ENCODE peak calls at places on chromosomes 3 and 15, in five cellular contexts. E is stomach; A is aorta; N is CD8-positive, alpha-beta T cell; M is lower lobe of right lung. Z is an unnamed sample. For H3K36me3, the result is how much of the 10 kb centered on the place peaks cover.

GRCh38 chr3:53885239-53885638 is 3.3 kb upstream of the ACTR8 start:
- DNase-seq in M (no peak), E (no peak), A (no peak), N (no peak), Z (no peak)

GRCh38 chr3:78204977-78205376 is 1165.1 kb downstream of the ROBO2 start:
- DNase-seq in A (no peak), M (no peak), E (no peak), N (no peak), Z (no peak)

GRCh38 chr3:48408823-48409281 is 21.0 kb downstream of the PLXNB1 start:
- DNase-seq in E (peak), M (peak), N (no peak), A (peak), Z (no peak)

GRCh38 chr15:98888839-98889479 is 118.6 kb downstream of the PGPEP1L start:
- DNase-seq in E (no peak), N (no peak), M (no peak), A (no peak), Z (no peak)

GRCh38 chr3:48215466-48215865 is 7.8 kb upstream of the CAMP start:
- DNase-seq in M (no peak), N (no peak), A (no peak), E (peak), Z (no peak)

GRCh38 chr3:135565481-135565880 is 400.0 kb upstream of the PPP2R3A start:
- DNase-seq in A (no peak), E (no peak), M (no peak), N (no peak), Z (no peak)

GRCh38 chr3:186724911-186725310 is 7.8 kb downstream of the KNG1 start:
- DNase-seq in A (no peak), N (no peak), E (no peak), M (no peak), Z (no peak)

GRCh38 chr15:48603123-48603500 is 42.4 kb downstream of the FBN1 start:
- DNase-seq in M (no peak), A (no peak), N (no peak), E (no peak), Z (no peak)

GRCh38 chr15:37100109-37100873 is at the start of gene MEIS2:
- DNase-seq in M (peak), E (peak), A (peak), N (no peak), Z (no peak)

GRCh38 chr3:99823723-99824711 is 6.4 kb downstream of the CMSS1 start:
- DNase-seq in M (no peak), E (no peak), A (no peak), N (no peak), Z (no peak)

GRCh38 chr3:173653781-173654180 is 256.2 kb downstream of the NLGN1 start:
- DNase-seq in A (no peak), N (no peak), E (no peak), M (no peak), Z (no peak)

GRCh38 chr3:8757551-8758518 is 11.6 kb downstream of the OXTR start:
- DNase-seq in N (no peak), A (no peak), E (no peak), M (no peak), Z (no peak)

GRCh38 chr15:51751687-51752683 is 588 bp downstream of the TMOD2 start:
- DNase-seq in A (peak), E (peak), N (no peak), M (peak), Z (no peak)

GRCh38 chr3:180278583-180279188 is 241.9 kb upstream of the PEX5L start:
- DNase-seq in E (no peak), M (no peak), A (no peak), N (no peak), Z (no peak)

GRCh38 chr15:41603941-41604660 is 45.1 kb downstream of the TYRO3 start:
- DNase-seq in N (peak), E (peak), M (peak), A (peak), Z (peak)

GRCh38 chr3:25910997-25911396 is 121.1 kb downstream of the OXSM start:
- DNase-seq in A (no peak), N (no peak), M (peak), E (no peak), Z (peak)

GRCh38 chr15:42140383-42141070 is 15.9 kb downstream of the PLA2G4F start:
- DNase-seq in M (no peak), N (no peak), E (no peak), A (no peak), Z (no peak)

GRCh38 chr15:88630141-88630721 is 8.6 kb upstream of the ISG20 start:
- DNase-seq in M (no peak), A (peak), N (no peak), E (peak), Z (no peak)

GRCh38 chr15:51620647-51621046 is 1.9 kb downstream of the DMXL2 start:
- DNase-seq in E (no peak), M (no peak), N (no peak), A (no peak), Z (no peak)

GRCh38 chr3:113660901-113661300 is 35.5 kb downstream of the USF3 start:
- DNase-seq in N (no peak), E (no peak), M (no peak), A (no peak), Z (no peak)

GRCh38 chr3:193894121-193894863 is 241.7 kb upstream of the HES1 start:
- DNase-seq in M (peak), A (no peak), E (no peak), N (no peak), Z (no peak)

GRCh38 chr15:47756872-47757271 is 39.6 kb downstream of the SEMA6D start:
- DNase-seq in E (no peak), N (no peak), M (no peak), A (no peak), Z (no peak)

GRCh38 chr3:27713066-27713400 is 9.1 kb downstream of the EOMES start:
- DNase-seq in N (no peak), A (no peak), M (no peak), E (no peak), Z (no peak)

GRCh38 chr15:62147149-62148013 is 17.7 kb downstream of the C2CD4B start:
- DNase-seq in N (no peak), E (peak), M (no peak), A (no peak), Z (no peak)

GRCh38 chr3:131526801-131527347 is 24.1 kb upstream of the MRPL3 start:
- DNase-seq in M (peak), N (no peak), E (peak), A (peak), Z (no peak)

GRCh38 chr15:29805043-29805707 is 17.1 kb downstream of the TJP1 start:
- DNase-seq in E (no peak), N (no peak), A (no peak), M (no peak), Z (no peak)

GRCh38 chr3:171614318-171614967 is 154.2 kb upstream of the TNIK start:
- DNase-seq in E (no peak), N (no peak), A (peak), M (no peak), Z (peak)

GRCh38 chr15:38666865-38667264 is 102.3 kb upstream of the RASGRP1 start:
- DNase-seq in E (no peak), M (no peak), N (no peak), A (no peak), Z (no peak)

GRCh38 chr15:75171408-75171807 is 30.3 kb upstream of the C15orf39 start:
- DNase-seq in A (no peak), E (no peak), M (no peak), N (no peak), Z (no peak)

GRCh38 chr3:13378155-13378554 is 42.0 kb downstream of the NUP210 start:
- DNase-seq in A (no peak), N (no peak), E (no peak), M (no peak), Z (no peak)

GRCh38 chr15:82714026-82714425 is 4.4 kb upstream of the AP3B2 start:
- DNase-seq in E (no peak), M (no peak), N (no peak), A (no peak), Z (no peak)

GRCh38 chr15:67945131-67945530 is 105.3 kb upstream of the RNU6-1 start:
- DNase-seq in E (no peak), A (no peak), N (no peak), M (no peak), Z (no peak)

GRCh38 chr15:67947254-67948039 is 106.7 kb upstream of the PIAS1 start:
- DNase-seq in M (no peak), E (no peak), N (no peak), A (no peak), Z (no peak)

GRCh38 chr15:67946701-67947100 is 106.9 kb upstream of the RNU6-1 start:
- DNase-seq in M (no peak), E (no peak), A (no peak), N (no peak), Z (peak)

GRCh38 chr15:67943961-67944674 is 104.3 kb upstream of the RNU6-1 start:
- DNase-seq in E (peak), N (no peak), M (peak), A (peak), Z (no peak)

DNA sequence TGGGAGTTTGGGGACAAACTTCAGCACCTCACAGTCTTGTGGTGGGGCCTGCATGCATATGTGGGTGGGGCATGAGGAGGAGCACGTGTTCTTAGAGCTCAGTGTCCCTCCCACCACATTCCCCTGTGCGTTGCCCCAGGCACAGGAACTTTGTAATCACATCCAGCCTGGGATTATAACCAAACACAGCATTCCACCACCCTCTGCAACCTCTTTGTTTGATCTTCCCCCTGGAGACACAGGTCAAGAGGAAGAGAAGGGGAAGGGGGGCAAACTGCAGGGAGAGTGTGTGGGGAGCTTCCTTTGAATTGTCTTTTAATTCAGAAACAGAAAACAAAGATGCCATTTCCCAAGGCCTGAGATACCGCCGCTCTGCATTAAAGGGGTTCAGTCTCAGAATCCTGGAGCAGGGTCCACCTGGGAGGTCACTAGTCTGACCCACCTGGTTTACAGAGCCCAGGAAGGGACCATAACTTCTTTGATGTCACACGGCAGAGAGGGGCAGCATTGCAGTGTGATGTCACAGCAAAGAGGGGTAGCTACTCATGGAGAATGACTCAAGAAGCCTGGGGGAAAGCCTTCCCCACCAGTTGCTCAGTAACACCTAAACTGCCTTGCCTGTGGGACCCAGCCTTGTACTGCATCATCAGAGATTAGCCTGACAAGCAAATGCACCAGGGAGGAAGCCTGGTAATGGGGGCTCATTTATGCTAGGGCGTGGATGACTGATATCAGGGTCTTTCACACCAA is 106.3 kb upstream of the RNU6-1 start:
- DNase-seq in N (no peak), E (no peak), M (no peak), A (no peak), Z (no peak)
- H3K27ac ChIP-seq in N (no peak), E (peak), M (peak), A (no peak), Z (no peak)

GRCh38 chr3:52523386-52524257 is 10.0 kb downstream of the NT5DC2 start:
- DNase-seq in E (no peak), N (no peak), M (peak), A (peak), Z (no peak)
- H3K36me3 ChIP-seq in E (half or more), N (under half), M (half or more), A (under half), Z (under half)

GRCh38 chr3:43637702-43638101 is 15.9 kb upstream of the ANO10 start:
- DNase-seq in N (no peak), E (no peak), A (no peak), M (no peak), Z (no peak)
- H3K27ac ChIP-seq in N (no peak), E (no peak), A (no peak), M (no peak), Z (no peak)

DNA sequence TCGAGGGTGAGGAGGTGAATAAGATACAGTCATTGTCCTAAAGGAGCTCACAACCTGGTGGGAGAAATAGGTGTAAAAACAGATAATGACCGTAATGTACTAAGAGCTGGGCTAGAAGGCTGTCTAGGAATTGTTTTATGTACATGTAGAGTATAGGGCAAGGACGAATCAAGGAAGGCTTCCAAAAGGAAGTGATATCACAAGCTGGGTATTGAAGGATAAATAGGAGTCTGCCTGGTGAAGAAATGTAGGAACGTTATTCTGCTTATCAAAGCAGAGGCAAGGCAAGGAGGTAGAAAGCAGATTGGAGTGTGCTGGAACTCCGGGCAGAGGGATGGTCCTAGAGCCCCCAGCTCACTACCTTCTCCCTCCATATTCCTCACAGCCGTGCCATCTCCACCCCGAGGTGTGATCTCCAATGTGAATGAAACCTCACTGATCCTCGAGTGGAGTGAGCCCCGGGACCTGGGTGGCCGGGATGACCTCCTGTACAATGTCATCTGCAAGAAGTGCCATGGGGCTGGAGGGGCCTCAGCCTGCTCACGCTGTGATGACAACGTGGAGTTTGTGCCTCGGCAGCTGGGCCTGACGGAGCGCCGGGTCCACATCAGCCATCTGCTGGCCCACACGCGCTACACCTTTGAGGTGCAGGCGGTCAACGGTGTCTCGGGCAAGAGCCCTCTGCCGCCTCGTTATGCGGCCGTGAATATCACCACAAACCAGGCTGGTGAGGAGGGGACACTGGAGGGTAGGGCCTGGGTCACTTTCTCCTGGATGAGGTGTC is 15.1 kb downstream of the EPHB3 start:
- DNase-seq in N (no peak), E (no peak), M (no peak), A (no peak), Z (no peak)
- H3K36me3 ChIP-seq in N (under half), E (half or more), M (half or more), A (under half), Z (under half)

DNA sequence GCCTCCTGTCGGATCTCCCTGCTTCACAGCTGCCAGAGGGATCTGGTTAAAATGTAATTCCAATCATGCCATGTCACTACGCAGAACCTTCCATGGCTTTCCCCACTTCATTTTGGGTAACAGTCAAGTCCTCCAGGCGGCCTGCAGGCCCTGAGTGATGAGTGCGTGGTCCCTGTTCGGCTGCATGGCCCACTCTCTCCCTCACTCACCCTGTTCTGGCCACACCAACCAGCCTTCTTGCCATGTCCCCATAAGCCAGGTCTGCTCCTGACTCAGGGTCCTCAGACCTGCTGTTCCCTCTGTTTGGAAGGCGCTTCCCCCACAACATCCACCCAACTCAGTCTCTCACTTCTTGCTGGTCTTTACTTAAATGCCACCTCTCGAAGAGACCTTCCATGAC is 41.6 kb upstream of the LINGO1 start:
- DNase-seq in N (no peak), M (no peak), E (no peak), A (no peak), Z (no peak)
- H3K27ac ChIP-seq in N (no peak), M (no peak), E (no peak), A (no peak), Z (no peak)

GRCh38 chr3:37290551-37290950 is 116.2 kb upstream of the LRRFIP2 start:
- DNase-seq in A (no peak), E (no peak), M (no peak), N (no peak), Z (no peak)

GRCh38 chr3:37282996-37283395 is 108.6 kb upstream of the LRRFIP2 start:
- DNase-seq in E (no peak), A (no peak), M (no peak), N (no peak), Z (no peak)

GRCh38 chr3:37293646-37294045 is 119.3 kb upstream of the LRRFIP2 start:
- DNase-seq in E (no peak), N (no peak), A (no peak), M (no peak), Z (no peak)

GRCh38 chr3:37291275-37291700 is 116.9 kb upstream of the LRRFIP2 start:
- DNase-seq in E (no peak), N (no peak), A (no peak), M (no peak), Z (no peak)

GRCh38 chr3:37287776-37288175 is 113.4 kb upstream of the LRRFIP2 start:
- DNase-seq in M (no peak), E (no peak), A (no peak), N (no peak), Z (no peak)
- H3K36me3 ChIP-seq in M (half or more), E (half or more), A (under half), N (under half), Z (under half)

GRCh38 chr15:80953953-80954778 is 35.5 kb downstream of the MESD start:
- DNase-seq in A (no peak), E (no peak), N (no peak), M (no peak), Z (no peak)
- H3K27ac ChIP-seq in A (no peak), E (no peak), N (no peak), M (no peak), Z (no peak)

Z was measured in naive thymus-derived CD4-positive, alpha-beta T cell.